ENCODE peak calls at places on chromosomes 3 and 15, in seven cellular contexts. S is H1, L is HepG2, Q is GM12878, P is K562, N is GM12892, W is SK-N-SH. G is an unnamed sample.

GRCh38 chr15:90762109-90762508 is 45.0 kb downstream of the BLM start:
- DNase-seq in S (no peak), L (no peak), Q (no peak), P (no peak), N (no peak), W (no peak), G (no peak)

GRCh38 chr3:102510663-102511062 is 75.8 kb downstream of the ZPLD1 start:
- DNase-seq in S (no peak), L (no peak), Q (no peak), P (no peak), N (no peak), W (no peak), G (no peak)

GRCh38 chr15:62291262-62291661 is 126.2 kb upstream of the C2CD4B start:
- DNase-seq in S (no peak), L (no peak), Q (no peak), P (no peak), N (no peak), W (no peak), G (no peak)

GRCh38 chr3:172777901-172778300 is 27.4 kb downstream of the ECT2 start:
- DNase-seq in S (no peak), L (no peak), Q (no peak), P (no peak), N (no peak), W (no peak), G (no peak)

GRCh38 chr3:190362258-190362657 is 25.7 kb upstream of the CLDN16 start:
- DNase-seq in S (peak; percentile 17), L (no peak), Q (no peak), P (no peak), N (no peak), W (no peak), G (no peak)

GRCh38 chr3:57582470-57583168 is 14.5 kb downstream of the ARF4 start:
- DNase-seq in S (peak; percentile 25), L (no peak), Q (no peak), P (no peak), N (no peak), W (peak; percentile 10), G (no peak)

GRCh38 chr3:154540950-154541604 is 111.1 kb upstream of the GPR149 start:
- DNase-seq in S (no peak), L (no peak), Q (no peak), P (no peak), N (no peak), W (no peak), G (no peak)

GRCh38 chr3:128760027-128760426 is 34.0 kb downstream of the RAB7A start:
- DNase-seq in S (no peak), L (no peak), Q (no peak), P (no peak), N (no peak), W (no peak), G (no peak)

GRCh38 chr15:92763459-92763858 is 107.9 kb upstream of the FAM174B start:
- DNase-seq in S (no peak), L (no peak), Q (no peak), P (no peak), N (no peak), W (no peak), G (no peak)

GRCh38 chr3:42033741-42034140 is 57.4 kb upstream of the TRAK1 start:
- DNase-seq in S (no peak), L (no peak), Q (no peak), P (no peak), N (no peak), W (no peak), G (no peak)

GRCh38 chr3:713225-713624 is 379.6 kb upstream of the CNTN6 start:
- DNase-seq in S (no peak), L (no peak), Q (no peak), P (no peak), N (no peak), W (no peak), G (no peak)

GRCh38 chr15:68428431-68428940 is 3.5 kb downstream of the ITGA11 start:
- DNase-seq in S (no peak), L (no peak), Q (no peak), P (no peak), N (no peak), W (no peak), G (no peak)

GRCh38 chr3:39154323-39155021 is 1.1 kb upstream of the CSRNP1 start:
- DNase-seq in S (peak; percentile 85), L (peak; percentile 60), Q (no peak), P (peak; percentile 88), N (no peak), W (no peak), G (no peak)

GRCh38 chr3:78908236-78908635 is 859.6 kb downstream of the ROBO1 start:
- DNase-seq in S (no peak), L (no peak), Q (no peak), P (no peak), N (no peak), W (no peak), G (no peak)

GRCh38 chr15:36960947-36961227 is 139.5 kb downstream of the MEIS2 start:
- DNase-seq in S (no peak), L (no peak), Q (no peak), P (no peak), N (no peak), W (no peak), G (no peak)

GRCh38 chr15:63942486-63943365 is 103.6 kb downstream of the DAPK2 start:
- DNase-seq in S (no peak), L (no peak), Q (peak; percentile 16), P (peak; percentile 29), N (no peak), W (no peak), G (no peak)

GRCh38 chr3:177483182-177483967 is 286.1 kb upstream of the TBL1XR1 start:
- DNase-seq in S (no peak), L (peak; percentile 23), Q (no peak), P (peak; percentile 86), N (no peak), W (no peak), G (no peak)

GRCh38 chr3:107404727-107405519 is 27.7 kb downstream of the CCDC54 start:
- DNase-seq in S (no peak), L (no peak), Q (no peak), P (no peak), N (no peak), W (no peak), G (no peak)

GRCh38 chr15:96340611-96341464 is 10.3 kb downstream of the NR2F2 start:
- DNase-seq in S (no peak), L (no peak), Q (no peak), P (no peak), N (no peak), W (peak; percentile 83), G (no peak)

DNA sequence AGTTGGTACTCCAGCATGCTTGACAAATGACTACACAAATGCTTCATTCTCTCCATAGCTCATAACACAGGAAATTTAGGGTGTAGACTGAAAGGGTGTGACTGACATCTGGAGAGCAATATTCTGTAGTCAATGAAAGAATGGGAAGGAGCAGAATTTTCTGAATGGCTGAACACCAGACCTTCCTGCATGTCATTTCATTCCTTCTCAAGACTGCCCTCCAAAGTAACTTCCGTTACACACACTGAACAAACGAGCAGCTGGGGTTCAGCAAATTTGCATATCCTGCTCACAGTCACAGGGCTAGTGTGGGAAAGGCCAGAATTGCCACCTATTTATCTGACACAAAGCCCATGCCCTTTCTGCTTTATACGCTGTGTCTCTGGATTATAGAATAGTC is 325.0 kb upstream of the CFAP20DC start:
- DNase-seq in S (no peak), L (no peak), Q (peak; percentile 91), P (no peak), N (no peak), W (no peak), G (no peak)
- TF ChIP-seq TAF1 in S (no peak), L (no peak), Q (no peak), P (no peak), N (no peak), W (no peak), G (no peak)

DNA sequence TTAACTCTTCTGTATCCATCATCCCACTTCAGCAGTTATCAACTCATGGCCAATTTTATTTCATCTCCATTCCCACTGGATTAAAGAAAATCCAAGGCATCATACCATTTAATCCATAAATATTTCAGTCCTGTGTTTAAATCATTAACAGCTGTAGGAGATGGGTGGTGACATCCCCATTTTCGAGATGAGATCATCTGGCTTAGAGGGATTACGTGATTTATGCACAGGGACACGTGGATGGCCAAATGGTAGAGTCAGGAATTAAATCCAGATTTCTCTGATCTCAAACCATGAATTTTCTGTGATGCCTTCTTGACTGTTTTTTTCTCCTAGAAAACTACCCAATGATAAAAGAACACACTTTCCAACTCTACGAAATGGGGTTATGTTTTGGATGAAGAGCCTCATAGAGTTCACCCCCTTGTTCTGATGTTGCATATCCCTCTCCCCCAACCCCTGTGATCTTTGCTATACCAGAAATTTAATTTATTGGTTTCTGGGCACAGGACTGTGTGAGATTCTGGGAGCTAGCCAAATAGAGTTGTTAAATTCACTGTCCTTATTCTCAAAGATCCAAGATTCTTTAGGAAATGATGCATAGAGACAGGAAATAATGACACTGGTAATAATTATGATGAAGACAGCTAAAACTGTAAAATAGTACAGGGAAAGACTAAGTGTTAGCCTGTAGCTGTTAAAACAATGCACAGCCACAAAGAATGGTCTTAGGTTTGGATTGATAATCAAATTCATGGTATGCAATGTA is 7.4 kb downstream of the ZNF589 start:
- DNase-seq in S (no peak), L (no peak), Q (no peak), P (no peak), N (no peak), W (no peak), G (no peak)
- TF ChIP-seq TAF1 in S (no peak), L (no peak), Q (no peak), P (no peak), N (no peak), W (no peak), G (no peak)

DNA sequence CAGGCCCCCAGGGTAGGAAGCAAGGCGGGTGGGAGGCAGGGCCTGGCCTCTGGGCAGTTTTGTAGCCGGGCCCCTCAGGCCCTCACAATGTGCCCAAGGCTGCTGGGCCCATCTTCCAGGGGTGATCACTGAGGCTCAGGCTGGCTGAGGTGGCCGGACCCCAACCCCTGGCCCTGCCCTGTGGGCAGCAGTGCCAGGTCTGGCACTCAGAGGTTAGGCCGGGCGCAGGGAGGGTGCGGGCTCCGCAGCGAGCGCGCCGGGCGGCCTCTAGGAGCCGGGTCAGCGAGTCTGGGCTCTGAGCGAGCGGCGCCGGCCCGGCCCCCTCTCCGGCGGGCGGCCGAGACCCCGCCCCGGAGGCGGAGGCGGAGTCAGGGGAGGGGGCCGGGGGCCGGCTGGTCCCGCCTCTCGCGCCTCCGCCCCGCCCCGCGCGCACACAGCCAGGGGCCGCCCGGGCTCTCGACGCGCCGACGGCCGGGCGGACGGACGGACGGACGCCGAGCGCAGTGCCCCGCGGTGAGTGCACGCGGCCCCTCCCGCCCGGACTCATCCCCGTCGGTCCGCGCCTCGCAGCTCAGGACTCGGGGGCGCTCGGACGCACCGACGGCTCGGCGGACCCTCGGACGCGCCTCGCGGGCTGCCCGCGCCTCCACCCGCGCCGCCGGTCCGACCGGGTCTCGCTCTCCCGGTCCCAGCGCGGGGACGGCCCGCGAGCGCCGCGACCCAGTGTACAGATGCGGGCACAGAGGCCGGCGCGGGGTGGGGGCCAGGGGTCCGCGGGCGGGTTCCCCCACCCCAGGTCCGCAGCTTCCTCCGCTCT is at the start of gene FBLN2:
- DNase-seq in S (no peak), L (no peak), Q (no peak), P (peak; percentile 70), N (no peak), W (peak; percentile 99), G (peak; percentile 44)
- TF ChIP-seq TAF1 in S (no peak), L (no peak), Q (no peak), P (no peak), N (no peak), W (no peak), G (no peak)

DNA sequence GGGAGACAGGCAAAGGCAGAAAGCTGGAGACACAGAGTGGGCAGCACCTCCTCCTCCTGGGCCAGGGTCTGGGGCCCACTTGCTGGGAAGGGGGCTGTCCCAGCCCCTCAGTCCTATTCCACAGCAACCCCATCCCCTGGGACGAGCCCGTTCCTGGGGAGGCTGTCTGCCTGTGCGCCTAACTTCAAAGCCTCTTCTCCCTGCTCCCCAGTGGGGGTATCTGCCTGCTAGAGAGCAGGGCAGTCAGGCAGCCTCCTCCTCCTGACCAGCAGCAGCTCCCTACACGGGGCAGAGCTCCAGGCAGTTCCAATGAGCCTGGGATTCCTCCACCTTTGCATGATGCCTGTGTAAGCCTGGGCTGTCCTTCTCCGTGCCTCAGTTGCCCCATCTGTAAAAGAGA is 6.9 kb downstream of the PTH1R start:
- DNase-seq in S (no peak), L (no peak), Q (no peak), P (no peak), N (no peak), W (no peak), G (no peak)
- TF ChIP-seq TAF1 in S (no peak), L (no peak), Q (no peak), P (no peak), N (no peak), W (no peak), G (no peak)

G was measured in GM12891.